ENCODE peak calls at places on chromosomes 13 and 19, in six cellular contexts. One of them, this sample, is unnamed.

GRCh38 chr19:42370667-42371066 is 19.4 kb downstream of the CNFN start:
- DNase-seq in stimulated activated effector memory CD8-positive, alpha-beta T cell treated with anti-CD3 and anti-CD28 coated beads, Interleukin-12 subunit alpha, Interleukin-12 subunit beta, amount 100 ng/mL, for 72 hours: no peak
- DNase-seq in hippocampal formation: no peak
- DNase-seq in CD8-positive, alpha-beta T cell: no peak
- DNase-seq in OCI-LY7: no peak
- DNase-seq in HTR-8/SVneo: no peak
- DNase-seq in this sample: no peak

GRCh38 chr19:54391589-54392061 is 23.6 kb upstream of the TTYH1 start:
- DNase-seq in stimulated activated effector memory CD8-positive, alpha-beta T cell treated with anti-CD3 and anti-CD28 coated beads, Interleukin-12 subunit alpha, Interleukin-12 subunit beta, amount 100 ng/mL, for 72 hours: no peak
- DNase-seq in hippocampal formation: no peak
- DNase-seq in CD8-positive, alpha-beta T cell: no peak
- DNase-seq in OCI-LY7: no peak
- DNase-seq in HTR-8/SVneo: no peak
- DNase-seq in this sample: no peak

GRCh38 chr19:5992756-5993155 is 14.8 kb upstream of the RANBP3 start:
- DNase-seq in stimulated activated effector memory CD8-positive, alpha-beta T cell treated with anti-CD3 and anti-CD28 coated beads, Interleukin-12 subunit alpha, Interleukin-12 subunit beta, amount 100 ng/mL, for 72 hours: no peak
- DNase-seq in hippocampal formation: no peak
- DNase-seq in CD8-positive, alpha-beta T cell: no peak
- DNase-seq in OCI-LY7: no peak
- DNase-seq in HTR-8/SVneo: no peak
- DNase-seq in this sample: no peak

GRCh38 chr19:52028780-52029123 is 573 bp upstream of the ZNF614 start:
- DNase-seq in stimulated activated effector memory CD8-positive, alpha-beta T cell treated with anti-CD3 and anti-CD28 coated beads, Interleukin-12 subunit alpha, Interleukin-12 subunit beta, amount 100 ng/mL, for 72 hours: no peak
- DNase-seq in hippocampal formation: no peak
- DNase-seq in CD8-positive, alpha-beta T cell: no peak
- DNase-seq in OCI-LY7: no peak
- DNase-seq in HTR-8/SVneo: no peak
- DNase-seq in this sample: no peak

GRCh38 chr19:8086849-8087248 is 34.3 kb downstream of the CCL25 start:
- DNase-seq in stimulated activated effector memory CD8-positive, alpha-beta T cell treated with anti-CD3 and anti-CD28 coated beads, Interleukin-12 subunit alpha, Interleukin-12 subunit beta, amount 100 ng/mL, for 72 hours: no peak
- DNase-seq in hippocampal formation: no peak
- DNase-seq in CD8-positive, alpha-beta T cell: no peak
- DNase-seq in OCI-LY7: no peak
- DNase-seq in HTR-8/SVneo: no peak
- DNase-seq in this sample: no peak

GRCh38 chr19:42596391-42597071 is 1.8 kb upstream of the CEACAM8 start:
- DNase-seq in stimulated activated effector memory CD8-positive, alpha-beta T cell treated with anti-CD3 and anti-CD28 coated beads, Interleukin-12 subunit alpha, Interleukin-12 subunit beta, amount 100 ng/mL, for 72 hours: peak; percentile 73
- DNase-seq in hippocampal formation: peak; percentile 15
- DNase-seq in CD8-positive, alpha-beta T cell: no peak
- DNase-seq in OCI-LY7: peak; percentile 30
- DNase-seq in HTR-8/SVneo: peak; percentile 24
- DNase-seq in this sample: peak; percentile 71

GRCh38 chr13:81686877-81687276 is 1346.0 kb upstream of the SPRY2 start:
- DNase-seq in stimulated activated effector memory CD8-positive, alpha-beta T cell treated with anti-CD3 and anti-CD28 coated beads, Interleukin-12 subunit alpha, Interleukin-12 subunit beta, amount 100 ng/mL, for 72 hours: no peak
- DNase-seq in hippocampal formation: no peak
- DNase-seq in CD8-positive, alpha-beta T cell: no peak
- DNase-seq in OCI-LY7: no peak
- DNase-seq in HTR-8/SVneo: no peak
- DNase-seq in this sample: no peak

GRCh38 chr13:37457594-37457993 is 141.0 kb downstream of the POSTN start:
- DNase-seq in stimulated activated effector memory CD8-positive, alpha-beta T cell treated with anti-CD3 and anti-CD28 coated beads, Interleukin-12 subunit alpha, Interleukin-12 subunit beta, amount 100 ng/mL, for 72 hours: no peak
- DNase-seq in hippocampal formation: no peak
- DNase-seq in CD8-positive, alpha-beta T cell: no peak
- DNase-seq in OCI-LY7: no peak
- DNase-seq in HTR-8/SVneo: peak; percentile 46
- DNase-seq in this sample: no peak

GRCh38 chr19:6773323-6773931 is 919 bp downstream of the VAV1 start:
- DNase-seq in stimulated activated effector memory CD8-positive, alpha-beta T cell treated with anti-CD3 and anti-CD28 coated beads, Interleukin-12 subunit alpha, Interleukin-12 subunit beta, amount 100 ng/mL, for 72 hours: peak; percentile 80
- DNase-seq in hippocampal formation: peak; percentile 43
- DNase-seq in CD8-positive, alpha-beta T cell: no peak
- DNase-seq in OCI-LY7: peak; percentile 89
- DNase-seq in HTR-8/SVneo: no peak
- DNase-seq in this sample: peak; percentile 62

GRCh38 chr19:39833160-39833463 is 850 bp downstream of the DYRK1B start:
- DNase-seq in stimulated activated effector memory CD8-positive, alpha-beta T cell treated with anti-CD3 and anti-CD28 coated beads, Interleukin-12 subunit alpha, Interleukin-12 subunit beta, amount 100 ng/mL, for 72 hours: no peak
- DNase-seq in hippocampal formation: no peak
- DNase-seq in CD8-positive, alpha-beta T cell: no peak
- DNase-seq in OCI-LY7: no peak
- DNase-seq in HTR-8/SVneo: no peak
- DNase-seq in this sample: no peak

GRCh38 chr13:41019578-41020347 is 647 bp upstream of the ELF1 start:
- DNase-seq in stimulated activated effector memory CD8-positive, alpha-beta T cell treated with anti-CD3 and anti-CD28 coated beads, Interleukin-12 subunit alpha, Interleukin-12 subunit beta, amount 100 ng/mL, for 72 hours: no peak
- DNase-seq in hippocampal formation: no peak
- DNase-seq in CD8-positive, alpha-beta T cell: no peak
- DNase-seq in OCI-LY7: no peak
- DNase-seq in HTR-8/SVneo: no peak
- DNase-seq in this sample: no peak

GRCh38 chr19:38274734-38275133 is 10.4 kb downstream of the SPINT2 start:
- DNase-seq in stimulated activated effector memory CD8-positive, alpha-beta T cell treated with anti-CD3 and anti-CD28 coated beads, Interleukin-12 subunit alpha, Interleukin-12 subunit beta, amount 100 ng/mL, for 72 hours: no peak
- DNase-seq in hippocampal formation: peak; percentile 63
- DNase-seq in CD8-positive, alpha-beta T cell: no peak
- DNase-seq in OCI-LY7: no peak
- DNase-seq in HTR-8/SVneo: no peak
- DNase-seq in this sample: peak; percentile 57

GRCh38 chr19:13817615-13818371 is 22.6 kb downstream of the ZSWIM4 start:
- DNase-seq in stimulated activated effector memory CD8-positive, alpha-beta T cell treated with anti-CD3 and anti-CD28 coated beads, Interleukin-12 subunit alpha, Interleukin-12 subunit beta, amount 100 ng/mL, for 72 hours: no peak
- DNase-seq in hippocampal formation: no peak
- DNase-seq in CD8-positive, alpha-beta T cell: no peak
- DNase-seq in OCI-LY7: no peak
- DNase-seq in HTR-8/SVneo: no peak
- DNase-seq in this sample: peak; percentile 91

GRCh38 chr19:16330811-16331690 is 6.4 kb downstream of the KLF2 start:
- DNase-seq in stimulated activated effector memory CD8-positive, alpha-beta T cell treated with anti-CD3 and anti-CD28 coated beads, Interleukin-12 subunit alpha, Interleukin-12 subunit beta, amount 100 ng/mL, for 72 hours: no peak
- DNase-seq in hippocampal formation: no peak
- DNase-seq in CD8-positive, alpha-beta T cell: no peak
- DNase-seq in OCI-LY7: no peak
- DNase-seq in HTR-8/SVneo: no peak
- DNase-seq in this sample: no peak

GRCh38 chr19:46784262-46785053 is 3.9 kb downstream of the SLC1A5 start:
- DNase-seq in stimulated activated effector memory CD8-positive, alpha-beta T cell treated with anti-CD3 and anti-CD28 coated beads, Interleukin-12 subunit alpha, Interleukin-12 subunit beta, amount 100 ng/mL, for 72 hours: peak; percentile 90
- DNase-seq in hippocampal formation: no peak
- DNase-seq in CD8-positive, alpha-beta T cell: no peak
- DNase-seq in OCI-LY7: peak; percentile 92
- DNase-seq in HTR-8/SVneo: peak; percentile 82
- DNase-seq in this sample: peak; percentile 88

GRCh38 chr13:62625214-62625613 is 1209.6 kb upstream of the PCDH20 start:
- DNase-seq in stimulated activated effector memory CD8-positive, alpha-beta T cell treated with anti-CD3 and anti-CD28 coated beads, Interleukin-12 subunit alpha, Interleukin-12 subunit beta, amount 100 ng/mL, for 72 hours: no peak
- DNase-seq in hippocampal formation: no peak
- DNase-seq in CD8-positive, alpha-beta T cell: no peak
- DNase-seq in OCI-LY7: no peak
- DNase-seq in HTR-8/SVneo: no peak
- DNase-seq in this sample: no peak

GRCh38 chr13:94249512-94249911 is 230.0 kb downstream of the DCT start:
- DNase-seq in stimulated activated effector memory CD8-positive, alpha-beta T cell treated with anti-CD3 and anti-CD28 coated beads, Interleukin-12 subunit alpha, Interleukin-12 subunit beta, amount 100 ng/mL, for 72 hours: no peak
- DNase-seq in hippocampal formation: no peak
- DNase-seq in CD8-positive, alpha-beta T cell: no peak
- DNase-seq in OCI-LY7: no peak
- DNase-seq in HTR-8/SVneo: peak; percentile 21
- DNase-seq in this sample: no peak

GRCh38 chr13:114018461-114019055 is 44.7 kb upstream of the C13orf46 start:
- DNase-seq in stimulated activated effector memory CD8-positive, alpha-beta T cell treated with anti-CD3 and anti-CD28 coated beads, Interleukin-12 subunit alpha, Interleukin-12 subunit beta, amount 100 ng/mL, for 72 hours: no peak
- DNase-seq in hippocampal formation: no peak
- DNase-seq in CD8-positive, alpha-beta T cell: no peak
- DNase-seq in OCI-LY7: no peak
- DNase-seq in HTR-8/SVneo: no peak
- DNase-seq in this sample: no peak

GRCh38 chr19:5045015-5045414 is 76.1 kb downstream of the KDM4B start:
- DNase-seq in stimulated activated effector memory CD8-positive, alpha-beta T cell treated with anti-CD3 and anti-CD28 coated beads, Interleukin-12 subunit alpha, Interleukin-12 subunit beta, amount 100 ng/mL, for 72 hours: no peak
- DNase-seq in hippocampal formation: no peak
- DNase-seq in CD8-positive, alpha-beta T cell: no peak
- DNase-seq in OCI-LY7: no peak
- DNase-seq in HTR-8/SVneo: no peak
- DNase-seq in this sample: no peak

GRCh38 chr13:41411536-41411935 is 45.8 kb upstream of the RGCC start:
- DNase-seq in stimulated activated effector memory CD8-positive, alpha-beta T cell treated with anti-CD3 and anti-CD28 coated beads, Interleukin-12 subunit alpha, Interleukin-12 subunit beta, amount 100 ng/mL, for 72 hours: peak; percentile 48
- DNase-seq in hippocampal formation: peak; percentile 35
- DNase-seq in CD8-positive, alpha-beta T cell: no peak
- DNase-seq in OCI-LY7: peak; percentile 65
- DNase-seq in HTR-8/SVneo: peak; percentile 4
- DNase-seq in this sample: no peak

GRCh38 chr13:45949161-45949560 is 97.6 kb upstream of the SIAH3 start:
- DNase-seq in stimulated activated effector memory CD8-positive, alpha-beta T cell treated with anti-CD3 and anti-CD28 coated beads, Interleukin-12 subunit alpha, Interleukin-12 subunit beta, amount 100 ng/mL, for 72 hours: no peak
- DNase-seq in hippocampal formation: no peak
- DNase-seq in CD8-positive, alpha-beta T cell: no peak
- DNase-seq in OCI-LY7: no peak
- DNase-seq in HTR-8/SVneo: no peak
- DNase-seq in this sample: no peak

GRCh38 chr19:44050740-44051653 is 839 bp upstream of the ZNF223 start:
- DNase-seq in stimulated activated effector memory CD8-positive, alpha-beta T cell treated with anti-CD3 and anti-CD28 coated beads, Interleukin-12 subunit alpha, Interleukin-12 subunit beta, amount 100 ng/mL, for 72 hours: no peak
- DNase-seq in hippocampal formation: no peak
- DNase-seq in CD8-positive, alpha-beta T cell: no peak
- DNase-seq in OCI-LY7: no peak
- DNase-seq in HTR-8/SVneo: no peak
- DNase-seq in this sample: peak; percentile 60

This sample was measured in mucosa of descending colon.